ENCODE peak calls at places on chromosome 1, in eight cellular contexts. Y is ACHN; H is activated CD8-positive, alpha-beta T cell treated with anti-CD3 and anti-CD28 coated beads for 36 hours; P is KG1; F is fibroblast of lung; O is AG08395; N is CD8-positive, alpha-beta memory T cell; C is Daoy. R is an unnamed sample.

GRCh38 chr1:157932082-157932481 is 61.4 kb upstream of the KIRREL1 start:
- DNase-seq in Y (peak), H (no peak), P (no peak), F (peak), O (peak), N (no peak), C (peak), R (no peak)

GRCh38 chr1:1703796-1704195 is 11.2 kb upstream of the SLC35E2B start:
- DNase-seq in Y (no peak), H (no peak), P (no peak), F (no peak), O (no peak), N (no peak), C (no peak), R (no peak)

GRCh38 chr1:7948950-7949349 is 8.3 kb upstream of the TNFRSF9 start:
- DNase-seq in Y (peak), H (peak), P (no peak), F (peak), O (peak), N (no peak), C (peak), R (peak)

GRCh38 chr1:6723621-6724428 is 22.2 kb upstream of the DNAJC11 start:
- DNase-seq in Y (no peak), H (no peak), P (no peak), F (no peak), O (no peak), N (no peak), C (no peak), R (no peak)

GRCh38 chr1:219066631-219067349 is 106.9 kb upstream of the LYPLAL1 start:
- DNase-seq in Y (peak), H (no peak), P (no peak), F (peak), O (peak), N (no peak), C (peak), R (peak)

GRCh38 chr1:173554541-173555250 is 48.2 kb downstream of the SLC9C2 start:
- DNase-seq in Y (no peak), H (no peak), P (no peak), F (no peak), O (no peak), N (no peak), C (no peak), R (no peak)

GRCh38 chr1:157084720-157085119 is 14.9 kb downstream of the ETV3L start:
- DNase-seq in Y (no peak), H (no peak), P (no peak), F (no peak), O (no peak), N (no peak), C (no peak), R (no peak)

GRCh38 chr1:21594935-21595897 is 73.9 kb downstream of the RAP1GAP start:
- DNase-seq in Y (peak), H (peak), P (no peak), F (peak), O (peak), N (no peak), C (peak), R (peak)

GRCh38 chr1:213979751-213980605 is 7.8 kb upstream of the PROX1 start:
- DNase-seq in Y (no peak), H (no peak), P (no peak), F (no peak), O (no peak), N (no peak), C (no peak), R (no peak)

GRCh38 chr1:248820041-248820585 is 5.6 kb downstream of the SH3BP5L start:
- DNase-seq in Y (no peak), H (no peak), P (no peak), F (no peak), O (no peak), N (no peak), C (no peak), R (no peak)

GRCh38 chr1:185973645-185974044 is 239.5 kb downstream of the HMCN1 start:
- DNase-seq in Y (peak), H (no peak), P (no peak), F (peak), O (peak), N (no peak), C (peak), R (peak)

GRCh38 chr1:33181038-33181861 is 593 bp downstream of the TRIM62 start:
- DNase-seq in Y (peak), H (peak), P (no peak), F (peak), O (peak), N (peak), C (peak), R (peak)

GRCh38 chr1:215114154-215114933 is 31.8 kb downstream of the KCNK2 start:
- DNase-seq in Y (peak), H (no peak), P (no peak), F (peak), O (peak), N (no peak), C (peak), R (peak)

GRCh38 chr1:154448271-154448905 is 43.2 kb downstream of the IL6R start:
- DNase-seq in Y (no peak), H (no peak), P (no peak), F (no peak), O (no peak), N (no peak), C (no peak), R (no peak)

GRCh38 chr1:48572632-48573258 is 100.7 kb upstream of the SPATA6 start:
- DNase-seq in Y (peak), H (peak), P (no peak), F (peak), O (peak), N (no peak), C (peak), R (peak)

GRCh38 chr1:151058682-151059341 is 610 bp downstream of the CDC42SE1 start:
- DNase-seq in Y (no peak), H (peak), P (no peak), F (peak), O (peak), N (no peak), C (peak), R (peak)

GRCh38 chr1:184958554-184959353 is 15.6 kb downstream of the NIBAN1 start:
- DNase-seq in Y (no peak), H (no peak), P (no peak), F (peak), O (no peak), N (no peak), C (no peak), R (no peak)